ENCODE peak calls at places on chromosomes 6 and 20, in eight cellular contexts. B is osteoblast, S is body of pancreas, E is IMR-90, N is suprapubic skin, Q is keratinocyte, R is heart right ventricle, X is PC-3. W is an unnamed sample. For H3K36me3 and H3K4me1, the result is how much of the 10 kb centered on the place peaks cover.

GRCh38 chr20:25738198-25738597 is 41.5 kb upstream of the ZNF337 start:
- DNase-seq in N (no peak), E (peak), Q (peak), X (peak), S (no peak), R (no peak), B (no peak), W (no peak)

GRCh38 chr6:23302499-23302898 is 733.1 kb downstream of the HDGFL1 start:
- DNase-seq in R (no peak), X (no peak), E (no peak), Q (no peak), S (no peak), B (no peak), N (no peak), W (no peak)

GRCh38 chr6:121187833-121188200 is 146.5 kb downstream of the TBC1D32 start:
- DNase-seq in X (peak), E (no peak), S (no peak), Q (no peak), B (no peak), R (no peak), N (no peak), W (no peak)

GRCh38 chr6:166192136-166192535 is 24.5 kb upstream of the TBXT start:
- DNase-seq in R (no peak), B (no peak), Q (no peak), N (no peak), E (no peak), X (no peak), S (no peak), W (no peak)

GRCh38 chr20:53611449-53611894 is 17.8 kb upstream of the ZNF217 start:
- DNase-seq in R (no peak), Q (peak), E (peak), S (no peak), N (no peak), X (peak), B (peak), W (no peak)

GRCh38 chr6:47669684-47670515 is 28.5 kb upstream of the ADGRF4 start:
- DNase-seq in X (no peak), B (peak), Q (peak), N (no peak), E (no peak), S (no peak), R (no peak), W (no peak)

GRCh38 chr6:36759177-36759757 is 61.6 kb downstream of the RAB44 start:
- DNase-seq in R (peak), B (peak), Q (no peak), N (peak), X (peak), E (peak), S (peak), W (peak)

GRCh38 chr20:32626859-32627636 is 41.9 kb upstream of the NOL4L start:
- DNase-seq in E (no peak), Q (no peak), N (no peak), B (peak), X (no peak), R (no peak), S (peak), W (no peak)

GRCh38 chr6:27168108-27168507 is 79.4 kb upstream of the PRSS16 start:
- DNase-seq in B (peak), X (peak), Q (no peak), S (no peak), N (no peak), E (peak), R (no peak), W (no peak)

GRCh38 chr6:31729515-31729978 is 448 bp upstream of the DDAH2 start:
- DNase-seq in E (peak), X (peak), S (peak), N (peak), Q (no peak), R (peak), B (peak), W (peak)

GRCh38 chr6:122717350-122717749 is 62.2 kb upstream of the FABP7 start:
- DNase-seq in R (no peak), N (no peak), X (no peak), Q (no peak), S (no peak), E (peak), B (peak), W (no peak)

GRCh38 chr20:40679119-40679637 is 9.9 kb downstream of the MAFB start:
- DNase-seq in X (no peak), B (no peak), R (no peak), N (no peak), E (no peak), Q (no peak), S (no peak), W (no peak)

GRCh38 chr20:63572788-63573738 is 976 bp downstream of the HELZ2 start:
- DNase-seq in Q (no peak), E (no peak), X (peak), B (peak), N (no peak), R (no peak), S (no peak), W (no peak)

GRCh38 chr20:483791-484644 is 21.7 kb upstream of the TBC1D20 start:
- DNase-seq in X (no peak), R (peak), B (no peak), Q (no peak), E (no peak), N (no peak), S (peak), W (peak)

GRCh38 chr20:478949-479429 is 16.7 kb upstream of the TBC1D20 start:
- DNase-seq in B (peak), R (no peak), Q (peak), X (peak), N (no peak), E (peak), S (no peak), W (no peak)

GRCh38 chr20:479487-479886 is 17.2 kb upstream of the TBC1D20 start:
- DNase-seq in E (peak), X (no peak), N (no peak), Q (no peak), B (no peak), S (no peak), R (no peak), W (no peak)

GRCh38 chr20:480044-480443 is 17.7 kb upstream of the TBC1D20 start:
- DNase-seq in S (no peak), E (no peak), N (no peak), B (no peak), Q (no peak), R (no peak), X (no peak), W (no peak)

GRCh38 chr20:481167-481566 is 18.8 kb upstream of the TBC1D20 start:
- DNase-seq in B (no peak), N (no peak), S (no peak), X (no peak), Q (no peak), R (no peak), E (no peak), W (no peak)
- H3K36me3 ChIP-seq in B (under half), N (under half), S (under half), X (half or more), Q (under half), R (half or more), E (under half), W (half or more)

GRCh38 chr6:18362058-18362561 is 25.0 kb upstream of the RNF144B start:
- DNase-seq in E (peak), S (peak), N (no peak), R (no peak), X (peak), B (peak), Q (no peak), W (no peak)

GRCh38 chr6:18360188-18360587 is 27.0 kb upstream of the RNF144B start:
- DNase-seq in S (no peak), X (no peak), E (no peak), Q (no peak), B (no peak), R (no peak), N (no peak), W (no peak)

GRCh38 chr6:18363746-18364145 is 23.4 kb upstream of the RNF144B start:
- DNase-seq in X (no peak), B (no peak), S (no peak), R (no peak), E (no peak), N (no peak), Q (no peak), W (no peak)

DNA sequence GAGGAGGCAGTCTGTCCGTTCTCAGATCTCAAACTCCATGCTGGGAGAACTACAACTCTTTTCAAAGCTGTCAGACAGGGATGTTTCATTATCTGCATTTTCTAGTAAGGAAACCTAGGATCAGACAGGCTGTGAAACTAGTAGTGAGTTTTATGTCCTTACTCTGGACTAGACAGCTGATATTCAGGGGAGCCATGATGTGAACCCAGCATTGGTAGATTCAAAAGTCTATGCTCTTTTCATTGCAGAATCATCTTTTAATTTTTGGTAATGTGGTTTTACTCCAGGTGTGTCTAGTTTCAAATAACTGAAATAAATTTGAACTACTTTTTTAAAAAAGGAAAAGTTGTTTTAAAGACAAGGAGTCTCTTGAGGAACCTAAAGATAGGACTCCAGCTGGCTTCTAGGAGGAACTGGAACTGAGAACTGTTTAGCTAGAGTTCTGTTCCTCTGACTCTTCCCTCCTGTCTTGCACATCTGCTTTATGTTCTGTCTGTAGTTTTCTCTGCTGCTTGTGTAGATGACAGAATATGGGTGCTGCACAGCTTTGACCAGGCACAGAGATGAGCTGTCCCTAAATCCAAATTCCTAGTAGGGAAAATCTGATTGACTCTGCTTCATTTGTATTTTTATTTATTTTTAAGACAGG is 27.8 kb upstream of the RNF144B start:
- DNase-seq in B (no peak), Q (no peak), S (no peak), R (no peak), E (no peak), N (no peak), X (no peak), W (no peak)
- H3K4me1 ChIP-seq in B (under half), Q (under half), S (under half), R (under half), E (under half), N (under half), X (under half), W (under half)

GRCh38 chr6:39191236-39191930 is 37.9 kb downstream of the KCNK5 start:
- DNase-seq in N (no peak), S (no peak), Q (no peak), E (no peak), B (no peak), X (no peak), R (no peak), W (no peak)

GRCh38 chr6:39188577-39188976 is 40.7 kb downstream of the KCNK5 start:
- DNase-seq in N (no peak), R (no peak), E (no peak), X (no peak), B (no peak), Q (no peak), S (no peak), W (no peak)

GRCh38 chr6:39190545-39191235 is 38.6 kb downstream of the KCNK5 start:
- DNase-seq in Q (no peak), N (no peak), S (no peak), B (no peak), E (no peak), R (no peak), X (no peak), W (no peak)

GRCh38 chr6:39189131-39189530 is 40.1 kb downstream of the KCNK5 start:
- DNase-seq in E (no peak), S (no peak), B (no peak), X (no peak), N (no peak), R (no peak), Q (no peak), W (no peak)

GRCh38 chr6:39189915-39190544 is 39.2 kb downstream of the KCNK5 start:
- DNase-seq in S (peak), Q (no peak), X (peak), B (no peak), E (peak), R (no peak), N (no peak), W (no peak)
- TF ChIP-seq CTCF in S (peak), Q (peak), X (peak), B (peak), E (no peak), R (peak), N (no peak), W (peak)

DNA sequence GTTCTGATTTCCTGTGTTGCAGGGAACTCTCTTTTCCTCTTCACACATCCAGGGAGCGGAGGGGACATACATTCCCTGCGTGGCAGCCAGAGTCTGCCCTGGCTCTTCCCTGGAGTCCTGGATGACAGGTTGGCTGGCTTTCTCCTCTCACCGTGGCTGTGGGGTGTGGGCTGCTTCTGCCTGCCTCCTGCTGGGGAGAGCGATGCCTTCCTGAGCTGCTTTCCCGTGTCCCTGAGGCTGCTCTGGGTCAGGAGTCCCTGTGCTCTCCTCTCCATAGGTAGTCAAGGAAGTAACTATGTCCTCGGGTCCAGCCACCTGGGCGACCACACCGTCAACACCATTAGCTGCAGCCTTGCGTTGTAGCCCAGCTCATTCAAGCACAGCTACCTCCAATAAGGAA is 451.7 kb downstream of the QKI start:
- DNase-seq in R (no peak), B (no peak), N (no peak), X (no peak), Q (no peak), S (no peak), E (no peak), W (no peak)
- H3K36me3 ChIP-seq in R (under half), B (under half), N (under half), X (under half), Q (under half), S (under half), E (under half), W (under half)

W was measured in left lung.